ENCODE peak calls at places on chromosome 22, in six cellular contexts. G, K, N, P, V and Y are unnamed samples.

GRCh38 chr22:32761251-32761903 is 40.1 kb upstream of the TIMP3 start:
- DNase-seq in G (no peak), K (no peak), N (no peak), P (peak; percentile 63), V (no peak), Y (no peak)

GRCh38 chr22:36331912-36332622 is 55.7 kb downstream of the MYH9 start:
- DNase-seq in G (no peak), K (peak; percentile 82), N (no peak), P (peak; percentile 68), V (peak; percentile 22), Y (no peak)

GRCh38 chr22:36736701-36737320 is 33.3 kb upstream of the CACNG2 start:
- DNase-seq in G (peak; percentile 8), K (peak; percentile 59), N (no peak), P (no peak), V (no peak), Y (no peak)

GRCh38 chr22:28985581-28986290 is 75.9 kb downstream of the C22orf31 start:
- DNase-seq in G (no peak), K (no peak), N (no peak), P (no peak), V (no peak), Y (no peak)

GRCh38 chr22:43533656-43534428 is 122.0 kb downstream of the MPPED1 start:
- DNase-seq in G (no peak), K (peak; percentile 20), N (peak; percentile 21), P (no peak), V (no peak), Y (no peak)

GRCh38 chr22:29503811-29504372 is 23.9 kb downstream of the NEFH start:
- DNase-seq in G (no peak), K (no peak), N (no peak), P (peak; percentile 82), V (no peak), Y (no peak)

GRCh38 chr22:18024276-18024939 is at the start of gene MICAL3:
- DNase-seq in G (peak; percentile 39), K (peak; percentile 70), N (peak; percentile 78), P (peak; percentile 46), V (peak; percentile 73), Y (peak; percentile 87)

GRCh38 chr22:31899661-31900060 is 44.7 kb upstream of the YWHAH start:
- DNase-seq in G (no peak), K (no peak), N (no peak), P (no peak), V (no peak), Y (no peak)

GRCh38 chr22:38098410-38099249 is 11.9 kb downstream of the BAIAP2L2 start:
- DNase-seq in G (peak; percentile 28), K (no peak), N (no peak), P (no peak), V (no peak), Y (no peak)

GRCh38 chr22:42949159-42949558 is 65.8 kb downstream of the PACSIN2 start:
- DNase-seq in G (peak; percentile 23), K (no peak), N (no peak), P (peak; percentile 63), V (no peak), Y (no peak)

GRCh38 chr22:25068701-25069100 is 116.2 kb downstream of the KIAA1671 start:
- DNase-seq in G (no peak), K (no peak), N (no peak), P (no peak), V (no peak), Y (no peak)

GRCh38 chr22:43227231-43227630 is 40.3 kb upstream of the TTLL12 start:
- DNase-seq in G (no peak), K (no peak), N (no peak), P (peak; percentile 17), V (no peak), Y (no peak)

GRCh38 chr22:47534150-47535133 is 772.0 kb downstream of the TBC1D22A start:
- DNase-seq in G (no peak), K (no peak), N (no peak), P (no peak), V (no peak), Y (no peak)

GRCh38 chr22:29691636-29692326 is 28.0 kb upstream of the CABP7 start:
- DNase-seq in G (peak; percentile 81), K (no peak), N (no peak), P (no peak), V (no peak), Y (no peak)

GRCh38 chr22:36585841-36586240 is 56.9 kb upstream of the EIF3D start:
- DNase-seq in G (peak; percentile 54), K (no peak), N (no peak), P (no peak), V (no peak), Y (no peak)

GRCh38 chr22:47626428-47627390 is 864.3 kb downstream of the TBC1D22A start:
- DNase-seq in G (no peak), K (peak; percentile 31), N (no peak), P (no peak), V (no peak), Y (no peak)

GRCh38 chr22:16949561-16949960 is 58.5 kb downstream of the GAB4 start:
- DNase-seq in G (no peak), K (no peak), N (no peak), P (no peak), V (no peak), Y (no peak)

GRCh38 chr22:24952837-24953293 is 349 bp downstream of the KIAA1671 start:
- DNase-seq in G (peak; percentile 81), K (peak; percentile 83), N (no peak), P (peak; percentile 64), V (peak; percentile 77), Y (peak; percentile 77)

GRCh38 chr22:43436536-43437267 is 24.9 kb downstream of the MPPED1 start:
- DNase-seq in G (peak; percentile 12), K (peak; percentile 31), N (no peak), P (no peak), V (no peak), Y (no peak)

GRCh38 chr22:36965716-36966115 is 52.3 kb downstream of the CSF2RB start:
- DNase-seq in G (no peak), K (no peak), N (no peak), P (no peak), V (no peak), Y (no peak)

GRCh38 chr22:29427176-29427760 is 11.1 kb upstream of the RFPL1 start:
- DNase-seq in G (no peak), K (no peak), N (no peak), P (no peak), V (no peak), Y (no peak)

GRCh38 chr22:44582016-44582415 is 84.0 kb upstream of the RTL6 start:
- DNase-seq in G (peak; percentile 18), K (peak; percentile 46), N (peak; percentile 32), P (no peak), V (no peak), Y (no peak)

GRCh38 chr22:24433868-24434471 is 6.6 kb downstream of the ADORA2A start:
- DNase-seq in G (no peak), K (peak; percentile 55), N (no peak), P (peak; percentile 25), V (no peak), Y (no peak)

GRCh38 chr22:27388090-27388600 is 413.4 kb downstream of the MN1 start:
- DNase-seq in G (no peak), K (no peak), N (no peak), P (no peak), V (no peak), Y (no peak)

GRCh38 chr22:27387561-27387960 is 414.0 kb downstream of the MN1 start:
- DNase-seq in G (no peak), K (no peak), N (no peak), P (no peak), V (no peak), Y (no peak)

GRCh38 chr22:27393371-27393770 is 408.2 kb downstream of the MN1 start:
- DNase-seq in G (no peak), K (no peak), N (no peak), P (no peak), V (no peak), Y (no peak)

GRCh38 chr22:27394806-27395404 is 406.7 kb downstream of the MN1 start:
- DNase-seq in G (no peak), K (no peak), N (no peak), P (no peak), V (no peak), Y (no peak)

DNA sequence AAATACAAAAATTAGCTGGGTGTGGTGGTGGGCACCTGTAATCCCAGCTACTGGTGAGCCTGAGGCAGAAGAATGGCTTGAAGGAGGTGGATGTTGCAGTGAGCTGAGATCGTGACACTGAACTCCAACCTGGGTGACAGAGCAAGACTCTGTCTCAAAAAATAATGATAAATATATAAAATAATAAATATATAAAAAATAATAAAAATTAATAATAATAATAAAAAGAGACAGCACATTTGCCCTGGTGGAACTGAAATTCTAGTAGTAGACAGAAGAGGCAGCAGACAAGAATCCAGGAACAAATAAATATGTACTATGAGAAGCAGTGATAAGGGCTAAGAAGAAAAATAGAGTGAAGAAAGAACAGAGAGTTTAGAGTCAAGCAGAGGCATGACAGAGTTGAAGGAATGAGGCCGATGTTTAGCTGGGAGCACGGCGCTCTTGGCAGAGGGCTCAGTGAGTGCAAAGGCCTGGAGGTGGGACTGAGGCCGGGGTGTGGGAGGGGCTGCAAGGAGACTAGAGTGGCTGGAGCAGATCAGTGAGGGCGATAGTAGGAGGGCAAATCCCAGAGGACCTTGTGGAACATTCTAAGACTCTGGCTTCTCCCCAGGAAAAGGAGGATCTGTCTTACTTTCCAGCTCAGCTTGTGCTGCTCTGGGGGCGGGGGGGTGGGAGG is 410.3 kb downstream of the MN1 start:
- DNase-seq in G (no peak), K (no peak), N (no peak), P (no peak), V (no peak), Y (no peak)
- TF ChIP-seq CTCF in G (no peak), K (peak; percentile 17), N (no peak), P (no peak), V (no peak), Y (no peak)

DNA sequence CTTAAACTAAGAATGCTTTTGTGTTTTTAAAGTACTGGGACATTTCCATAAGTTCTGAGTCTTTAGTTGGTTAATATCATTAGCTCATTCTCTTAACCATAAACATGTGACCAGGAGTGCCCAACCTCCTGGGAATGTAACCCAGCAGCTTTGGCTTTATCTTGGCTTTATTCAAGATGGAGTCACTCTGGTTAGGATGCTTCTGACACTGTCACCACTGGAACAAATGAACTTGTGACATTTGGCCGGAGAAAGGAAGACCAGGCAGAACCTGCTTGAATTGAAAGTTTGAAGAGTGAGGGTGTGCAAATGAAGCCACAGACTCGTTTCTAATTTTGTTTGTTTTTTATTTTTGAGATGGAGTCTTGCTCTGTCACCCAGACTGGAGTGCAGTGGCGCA is 54.6 kb downstream of the OSBP2 start:
- DNase-seq in G (no peak), K (no peak), N (no peak), P (no peak), V (no peak), Y (no peak)
- TF ChIP-seq CTCF in G (no peak), K (no peak), N (no peak), P (no peak), V (no peak), Y (no peak)

DNA sequence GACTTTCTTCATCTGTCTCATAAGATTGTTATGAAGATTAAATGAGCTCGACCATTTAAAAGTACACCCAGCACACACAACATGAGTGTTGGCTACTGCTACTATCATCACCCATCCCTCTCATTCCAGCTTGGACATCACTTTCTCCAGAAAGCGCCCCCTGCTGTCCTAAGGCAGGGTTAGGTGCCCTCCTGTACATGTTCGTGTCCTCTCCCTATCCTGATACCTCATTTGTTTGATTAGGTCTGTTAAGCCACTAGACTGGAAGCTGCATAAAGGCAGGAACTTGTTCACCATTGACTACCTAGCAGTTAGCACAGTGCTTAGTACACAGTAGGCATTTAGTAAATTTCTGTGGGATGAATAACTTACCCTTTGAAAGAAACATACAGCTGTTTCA is 85.5 kb downstream of the ENTHD1 start:
- DNase-seq in G (peak; percentile 64), K (no peak), N (no peak), P (no peak), V (no peak), Y (no peak)
- TF ChIP-seq CTCF in G (peak; percentile 77), K (peak; percentile 35), N (no peak), P (peak; percentile 32), V (peak; percentile 28), Y (no peak)

GRCh38 chr22:22769434-22770279 is 118.0 kb upstream of the IGLL5 start:
- DNase-seq in G (no peak), K (no peak), N (peak; percentile 6), P (no peak), V (no peak), Y (no peak)
- TF ChIP-seq CTCF in G (no peak), K (no peak), N (no peak), P (no peak), V (no peak), Y (no peak)